ENCODE peak calls at places on chromosomes 1 and 21, in ten cellular contexts. One of them, this sample, is unnamed.

GRCh38 chr1:197838836-197839235 is 63.6 kb upstream of the DENND1B start:
- DNase-seq in ovary: no peak
- DNase-seq in skeletal muscle cell: peak
- DNase-seq in iPS DF 6.9: no peak
- DNase-seq in heart left ventricle: no peak
- DNase-seq in cardiac muscle cell: peak
- DNase-seq in K562: no peak
- DNase-seq in BJ: peak
- DNase-seq in neuronal stem cell: no peak
- DNase-seq in body of pancreas: no peak
- DNase-seq in this sample: no peak

GRCh38 chr1:7387053-7387861 is 383.8 kb upstream of the VAMP3 start:
- DNase-seq in body of pancreas: no peak
- DNase-seq in K562: no peak
- DNase-seq in neuronal stem cell: no peak
- DNase-seq in BJ: no peak
- DNase-seq in heart left ventricle: peak
- DNase-seq in ovary: no peak
- DNase-seq in iPS DF 6.9: no peak
- DNase-seq in cardiac muscle cell: peak
- DNase-seq in skeletal muscle cell: no peak
- DNase-seq in this sample: no peak

GRCh38 chr1:201501144-201501543 is 5.8 kb downstream of the CSRP1 start:
- DNase-seq in body of pancreas: no peak
- DNase-seq in BJ: no peak
- DNase-seq in ovary: no peak
- DNase-seq in K562: no peak
- DNase-seq in skeletal muscle cell: no peak
- DNase-seq in neuronal stem cell: no peak
- DNase-seq in iPS DF 6.9: no peak
- DNase-seq in heart left ventricle: no peak
- DNase-seq in cardiac muscle cell: peak
- DNase-seq in this sample: no peak

GRCh38 chr1:174262747-174263241 is 103.5 kb downstream of the RABGAP1L start:
- DNase-seq in body of pancreas: no peak
- DNase-seq in K562: peak
- DNase-seq in ovary: no peak
- DNase-seq in BJ: peak
- DNase-seq in heart left ventricle: no peak
- DNase-seq in neuronal stem cell: peak
- DNase-seq in cardiac muscle cell: peak
- DNase-seq in skeletal muscle cell: peak
- DNase-seq in iPS DF 6.9: no peak
- DNase-seq in this sample: peak

GRCh38 chr1:4115191-4115900 is 215.3 kb upstream of the C1orf174 start:
- DNase-seq in body of pancreas: no peak
- DNase-seq in iPS DF 6.9: no peak
- DNase-seq in ovary: no peak
- DNase-seq in skeletal muscle cell: no peak
- DNase-seq in neuronal stem cell: no peak
- DNase-seq in K562: no peak
- DNase-seq in BJ: no peak
- DNase-seq in heart left ventricle: no peak
- DNase-seq in cardiac muscle cell: no peak
- DNase-seq in this sample: no peak

GRCh38 chr1:152983743-152984142 is at the start of gene SPRR1A:
- DNase-seq in ovary: no peak
- DNase-seq in BJ: no peak
- DNase-seq in iPS DF 6.9: no peak
- DNase-seq in skeletal muscle cell: no peak
- DNase-seq in K562: no peak
- DNase-seq in heart left ventricle: no peak
- DNase-seq in cardiac muscle cell: no peak
- DNase-seq in body of pancreas: no peak
- DNase-seq in neuronal stem cell: no peak
- DNase-seq in this sample: no peak

GRCh38 chr1:243375596-243375995 is 119.8 kb downstream of the SDCCAG8 start:
- DNase-seq in K562: no peak
- DNase-seq in heart left ventricle: no peak
- DNase-seq in BJ: no peak
- DNase-seq in neuronal stem cell: no peak
- DNase-seq in skeletal muscle cell: no peak
- DNase-seq in iPS DF 6.9: no peak
- DNase-seq in ovary: no peak
- DNase-seq in body of pancreas: no peak
- DNase-seq in cardiac muscle cell: no peak
- DNase-seq in this sample: no peak

GRCh38 chr1:63069214-63069613 is 253.2 kb upstream of the FOXD3 start:
- DNase-seq in K562: no peak
- DNase-seq in cardiac muscle cell: no peak
- DNase-seq in ovary: no peak
- DNase-seq in iPS DF 6.9: no peak
- DNase-seq in body of pancreas: no peak
- DNase-seq in skeletal muscle cell: no peak
- DNase-seq in BJ: no peak
- DNase-seq in neuronal stem cell: no peak
- DNase-seq in heart left ventricle: no peak
- DNase-seq in this sample: no peak

GRCh38 chr21:45482899-45483821 is 59.1 kb downstream of the SLC19A1 start:
- DNase-seq in iPS DF 6.9: no peak
- DNase-seq in neuronal stem cell: no peak
- DNase-seq in BJ: no peak
- DNase-seq in body of pancreas: no peak
- DNase-seq in K562: no peak
- DNase-seq in ovary: no peak
- DNase-seq in heart left ventricle: no peak
- DNase-seq in cardiac muscle cell: no peak
- DNase-seq in skeletal muscle cell: no peak
- DNase-seq in this sample: no peak

GRCh38 chr1:198018529-198018928 is 101.4 kb downstream of the LHX9 start:
- DNase-seq in heart left ventricle: no peak
- DNase-seq in cardiac muscle cell: peak
- DNase-seq in ovary: no peak
- DNase-seq in K562: no peak
- DNase-seq in skeletal muscle cell: peak
- DNase-seq in neuronal stem cell: no peak
- DNase-seq in BJ: peak
- DNase-seq in body of pancreas: no peak
- DNase-seq in iPS DF 6.9: no peak
- DNase-seq in this sample: no peak

DNA sequence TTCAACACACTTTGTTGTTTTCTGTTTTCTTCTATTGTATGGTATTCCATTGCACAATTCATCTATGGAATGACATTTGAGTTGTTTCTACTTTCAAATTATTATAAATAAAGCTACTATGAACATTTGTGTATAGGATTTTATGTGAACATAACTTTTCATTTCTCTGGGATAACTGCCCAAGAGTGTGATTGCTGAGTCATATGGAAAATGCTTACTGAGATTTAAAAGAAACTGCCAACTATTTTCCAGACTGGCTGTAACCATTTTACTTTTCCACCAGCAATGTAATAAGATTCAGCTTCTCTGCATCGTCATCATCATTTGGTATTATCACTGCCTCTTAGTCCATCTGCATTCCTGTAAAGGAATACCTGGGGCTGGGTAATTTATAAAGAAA is 779.6 kb upstream of the PRMT6 start:
- DNase-seq in K562: no peak
- DNase-seq in cardiac muscle cell: no peak
- DNase-seq in heart left ventricle: no peak
- DNase-seq in skeletal muscle cell: no peak
- DNase-seq in iPS DF 6.9: no peak
- DNase-seq in ovary: no peak
- DNase-seq in neuronal stem cell: no peak
- DNase-seq in BJ: no peak
- DNase-seq in body of pancreas: no peak
- DNase-seq in this sample: no peak
- H3K4me3 ChIP-seq in K562: no peak
- H3K4me3 ChIP-seq in cardiac muscle cell: no peak
- H3K4me3 ChIP-seq in heart left ventricle: no peak
- H3K4me3 ChIP-seq in skeletal muscle cell: no peak
- H3K4me3 ChIP-seq in iPS DF 6.9: no peak
- H3K4me3 ChIP-seq in ovary: no peak
- H3K4me3 ChIP-seq in neuronal stem cell: no peak
- H3K4me3 ChIP-seq in BJ: no peak
- H3K4me3 ChIP-seq in body of pancreas: no peak
- H3K4me3 ChIP-seq in this sample: no peak

GRCh38 chr1:184753093-184753492 is 1.6 kb downstream of the EDEM3 start:
- DNase-seq in heart left ventricle: no peak
- DNase-seq in body of pancreas: no peak
- DNase-seq in BJ: no peak
- DNase-seq in iPS DF 6.9: no peak
- DNase-seq in skeletal muscle cell: no peak
- DNase-seq in ovary: no peak
- DNase-seq in cardiac muscle cell: no peak
- DNase-seq in neuronal stem cell: no peak
- DNase-seq in K562: no peak
- DNase-seq in this sample: no peak
- H3K4me3 ChIP-seq in heart left ventricle: no peak
- H3K4me3 ChIP-seq in body of pancreas: peak
- H3K4me3 ChIP-seq in BJ: no peak
- H3K4me3 ChIP-seq in iPS DF 6.9: no peak
- H3K4me3 ChIP-seq in skeletal muscle cell: peak
- H3K4me3 ChIP-seq in ovary: no peak
- H3K4me3 ChIP-seq in cardiac muscle cell: peak
- H3K4me3 ChIP-seq in neuronal stem cell: no peak
- H3K4me3 ChIP-seq in K562: peak
- H3K4me3 ChIP-seq in this sample: peak

GRCh38 chr1:212700892-212701819 is 1.5 kb upstream of the BATF3 start:
- DNase-seq in K562: no peak
- DNase-seq in neuronal stem cell: no peak
- DNase-seq in BJ: no peak
- DNase-seq in skeletal muscle cell: no peak
- DNase-seq in ovary: peak
- DNase-seq in iPS DF 6.9: no peak
- DNase-seq in body of pancreas: peak
- DNase-seq in cardiac muscle cell: peak
- DNase-seq in heart left ventricle: peak
- DNase-seq in this sample: peak
- H3K4me3 ChIP-seq in K562: no peak
- H3K4me3 ChIP-seq in neuronal stem cell: no peak
- H3K4me3 ChIP-seq in BJ: peak
- H3K4me3 ChIP-seq in skeletal muscle cell: peak
- H3K4me3 ChIP-seq in ovary: peak
- H3K4me3 ChIP-seq in iPS DF 6.9: peak
- H3K4me3 ChIP-seq in body of pancreas: no peak
- H3K4me3 ChIP-seq in cardiac muscle cell: peak
- H3K4me3 ChIP-seq in heart left ventricle: peak
- H3K4me3 ChIP-seq in this sample: peak

GRCh38 chr1:16938351-16939321 is 16.9 kb downstream of the CROCC start:
- DNase-seq in neuronal stem cell: no peak
- DNase-seq in ovary: no peak
- DNase-seq in body of pancreas: no peak
- DNase-seq in skeletal muscle cell: no peak
- DNase-seq in heart left ventricle: no peak
- DNase-seq in iPS DF 6.9: no peak
- DNase-seq in BJ: no peak
- DNase-seq in cardiac muscle cell: peak
- DNase-seq in K562: no peak
- DNase-seq in this sample: no peak
- H3K4me3 ChIP-seq in neuronal stem cell: no peak
- H3K4me3 ChIP-seq in ovary: no peak
- H3K4me3 ChIP-seq in body of pancreas: no peak
- H3K4me3 ChIP-seq in skeletal muscle cell: peak
- H3K4me3 ChIP-seq in heart left ventricle: no peak
- H3K4me3 ChIP-seq in iPS DF 6.9: peak
- H3K4me3 ChIP-seq in BJ: no peak
- H3K4me3 ChIP-seq in cardiac muscle cell: peak
- H3K4me3 ChIP-seq in K562: no peak
- H3K4me3 ChIP-seq in this sample: no peak

DNA sequence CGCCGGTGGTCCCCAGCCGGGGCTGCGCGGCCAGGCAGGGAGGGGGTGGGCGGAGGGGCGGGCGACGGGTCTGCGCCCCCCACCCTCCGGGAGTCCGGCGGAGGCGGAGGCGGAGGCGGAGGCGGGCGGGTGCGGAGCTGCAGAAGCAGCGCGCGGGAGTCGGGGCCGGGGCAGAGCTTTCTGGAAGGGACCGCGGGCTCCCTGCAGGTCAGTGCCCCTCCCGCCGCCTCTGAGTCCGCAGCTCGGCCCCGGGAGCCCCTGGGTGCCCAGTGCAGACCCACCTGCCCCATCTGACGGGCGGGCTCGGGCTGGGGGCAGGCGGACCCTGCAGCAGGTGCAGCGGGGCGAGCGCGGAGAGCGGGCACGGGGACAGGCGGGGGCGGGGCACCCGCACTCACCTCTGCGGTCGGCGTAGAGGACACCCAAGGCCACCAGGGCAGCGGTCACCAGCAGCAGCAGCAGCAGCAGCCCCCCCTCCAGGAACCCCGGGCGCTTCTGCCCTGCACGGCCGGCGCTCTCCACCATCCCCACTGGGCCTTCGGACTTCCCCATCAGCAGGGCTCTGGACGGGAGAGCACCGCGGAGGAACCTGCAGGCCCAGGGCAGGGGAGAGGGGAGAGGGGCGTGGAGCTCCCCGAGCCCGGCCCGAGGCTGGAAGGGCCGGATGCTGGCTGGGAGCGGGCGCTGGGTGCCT is 3.7 kb downstream of the MMEL1 start:
- DNase-seq in skeletal muscle cell: no peak
- DNase-seq in cardiac muscle cell: no peak
- DNase-seq in iPS DF 6.9: no peak
- DNase-seq in ovary: no peak
- DNase-seq in BJ: no peak
- DNase-seq in body of pancreas: no peak
- DNase-seq in neuronal stem cell: no peak
- DNase-seq in heart left ventricle: no peak
- DNase-seq in K562: no peak
- DNase-seq in this sample: no peak
- H3K4me3 ChIP-seq in skeletal muscle cell: no peak
- H3K4me3 ChIP-seq in cardiac muscle cell: no peak
- H3K4me3 ChIP-seq in iPS DF 6.9: no peak
- H3K4me3 ChIP-seq in ovary: no peak
- H3K4me3 ChIP-seq in BJ: no peak
- H3K4me3 ChIP-seq in body of pancreas: no peak
- H3K4me3 ChIP-seq in neuronal stem cell: peak
- H3K4me3 ChIP-seq in heart left ventricle: no peak
- H3K4me3 ChIP-seq in K562: no peak
- H3K4me3 ChIP-seq in this sample: no peak

DNA sequence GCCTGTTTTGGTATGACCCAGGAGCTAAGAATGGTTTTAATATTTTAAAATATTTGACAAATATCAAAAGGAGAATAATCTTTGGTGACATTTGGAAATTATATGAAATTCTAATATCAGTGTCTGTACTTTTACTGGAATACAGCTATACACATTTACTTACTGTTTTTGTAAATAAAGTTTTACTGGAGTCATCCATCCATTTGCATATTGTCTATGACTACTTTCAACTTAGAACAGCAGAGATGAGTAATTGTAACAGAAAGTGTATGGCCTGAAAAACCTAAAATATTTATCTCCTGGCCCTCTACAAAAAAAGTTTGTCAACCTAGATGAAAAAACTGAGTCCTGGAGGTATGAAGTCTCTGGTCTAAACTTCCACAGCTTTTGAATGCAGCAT is 5.8 kb upstream of the MAP3K7CL start:
- DNase-seq in heart left ventricle: no peak
- DNase-seq in K562: no peak
- DNase-seq in iPS DF 6.9: no peak
- DNase-seq in body of pancreas: no peak
- DNase-seq in cardiac muscle cell: no peak
- DNase-seq in skeletal muscle cell: no peak
- DNase-seq in ovary: no peak
- DNase-seq in BJ: no peak
- DNase-seq in neuronal stem cell: no peak
- DNase-seq in this sample: no peak
- H3K4me3 ChIP-seq in heart left ventricle: no peak
- H3K4me3 ChIP-seq in K562: no peak
- H3K4me3 ChIP-seq in iPS DF 6.9: no peak
- H3K4me3 ChIP-seq in body of pancreas: no peak
- H3K4me3 ChIP-seq in cardiac muscle cell: no peak
- H3K4me3 ChIP-seq in skeletal muscle cell: no peak
- H3K4me3 ChIP-seq in ovary: no peak
- H3K4me3 ChIP-seq in BJ: no peak
- H3K4me3 ChIP-seq in neuronal stem cell: no peak
- H3K4me3 ChIP-seq in this sample: no peak

This sample was measured in HAP-1.